ENCODE peak calls at places on chromosomes 5 and 9, in seven cellular contexts. One of them, this sample, is unnamed.

GRCh38 chr5:56569576-56569975 is 245.8 kb upstream of the MAP3K1 start:
- DNase-seq in heart right ventricle: no peak
- DNase-seq in OCI-LY7: no peak
- DNase-seq in endodermal cell: no peak
- DNase-seq in prostate gland: no peak
- DNase-seq in A549: no peak
- DNase-seq in kidney epithelial cell: no peak
- DNase-seq in this sample: peak

GRCh38 chr5:169302046-169302445 is 1.1 kb upstream of the SLIT3 start:
- DNase-seq in heart right ventricle: no peak
- DNase-seq in OCI-LY7: no peak
- DNase-seq in endodermal cell: no peak
- DNase-seq in prostate gland: no peak
- DNase-seq in A549: peak
- DNase-seq in kidney epithelial cell: no peak
- DNase-seq in this sample: no peak

GRCh38 chr5:153275697-153276096 is 214.8 kb upstream of the GRIA1 start:
- DNase-seq in heart right ventricle: no peak
- DNase-seq in OCI-LY7: no peak
- DNase-seq in endodermal cell: no peak
- DNase-seq in prostate gland: no peak
- DNase-seq in A549: no peak
- DNase-seq in kidney epithelial cell: no peak
- DNase-seq in this sample: no peak

GRCh38 chr9:131019387-131020239 is 10.6 kb downstream of the LAMC3 start:
- DNase-seq in heart right ventricle: no peak
- DNase-seq in OCI-LY7: no peak
- DNase-seq in endodermal cell: no peak
- DNase-seq in prostate gland: peak
- DNase-seq in A549: no peak
- DNase-seq in kidney epithelial cell: no peak
- DNase-seq in this sample: peak

GRCh38 chr9:88694625-88695024 is 159.6 kb downstream of the NXNL2 start:
- DNase-seq in heart right ventricle: no peak
- DNase-seq in OCI-LY7: no peak
- DNase-seq in endodermal cell: no peak
- DNase-seq in prostate gland: no peak
- DNase-seq in A549: no peak
- DNase-seq in kidney epithelial cell: no peak
- DNase-seq in this sample: no peak

GRCh38 chr5:56369333-56369947 is 136.3 kb upstream of the ANKRD55 start:
- DNase-seq in heart right ventricle: no peak
- DNase-seq in OCI-LY7: no peak
- DNase-seq in endodermal cell: no peak
- DNase-seq in prostate gland: no peak
- DNase-seq in A549: no peak
- DNase-seq in kidney epithelial cell: no peak
- DNase-seq in this sample: no peak

GRCh38 chr9:125529589-125530515 is 177.2 kb downstream of the MAPKAP1 start:
- DNase-seq in heart right ventricle: no peak
- DNase-seq in OCI-LY7: peak
- DNase-seq in endodermal cell: no peak
- DNase-seq in prostate gland: no peak
- DNase-seq in A549: no peak
- DNase-seq in kidney epithelial cell: no peak
- DNase-seq in this sample: no peak

GRCh38 chr9:5500441-5501235 is 9.7 kb upstream of the PDCD1LG2 start:
- DNase-seq in heart right ventricle: peak
- DNase-seq in OCI-LY7: no peak
- DNase-seq in endodermal cell: no peak
- DNase-seq in prostate gland: no peak
- DNase-seq in A549: no peak
- DNase-seq in kidney epithelial cell: no peak
- DNase-seq in this sample: peak

GRCh38 chr9:124808246-124808956 is 31.5 kb downstream of the OLFML2A start:
- DNase-seq in heart right ventricle: no peak
- DNase-seq in OCI-LY7: no peak
- DNase-seq in endodermal cell: peak
- DNase-seq in prostate gland: no peak
- DNase-seq in A549: no peak
- DNase-seq in kidney epithelial cell: no peak
- DNase-seq in this sample: no peak

GRCh38 chr5:2722901-2723300 is 28.6 kb downstream of the IRX2 start:
- DNase-seq in heart right ventricle: no peak
- DNase-seq in OCI-LY7: no peak
- DNase-seq in endodermal cell: peak
- DNase-seq in prostate gland: no peak
- DNase-seq in A549: no peak
- DNase-seq in kidney epithelial cell: no peak
- DNase-seq in this sample: no peak

GRCh38 chr9:22446589-22446949 is at the start of gene DMRTA1:
- DNase-seq in heart right ventricle: peak
- DNase-seq in OCI-LY7: no peak
- DNase-seq in endodermal cell: peak
- DNase-seq in prostate gland: peak
- DNase-seq in A549: peak
- DNase-seq in kidney epithelial cell: no peak
- DNase-seq in this sample: peak

GRCh38 chr9:96567203-96567700 is 52.4 kb downstream of the CDC14B start:
- DNase-seq in heart right ventricle: no peak
- DNase-seq in OCI-LY7: peak
- DNase-seq in endodermal cell: no peak
- DNase-seq in prostate gland: no peak
- DNase-seq in A549: no peak
- DNase-seq in kidney epithelial cell: no peak
- DNase-seq in this sample: peak

GRCh38 chr9:36298566-36298965 is 40.3 kb upstream of the GNE start:
- DNase-seq in heart right ventricle: no peak
- DNase-seq in OCI-LY7: no peak
- DNase-seq in endodermal cell: no peak
- DNase-seq in prostate gland: no peak
- DNase-seq in A549: no peak
- DNase-seq in kidney epithelial cell: peak
- DNase-seq in this sample: no peak

GRCh38 chr9:130189840-130190239 is 17.6 kb downstream of the NCS1 start:
- DNase-seq in heart right ventricle: no peak
- DNase-seq in OCI-LY7: no peak
- DNase-seq in endodermal cell: no peak
- DNase-seq in prostate gland: no peak
- DNase-seq in A549: no peak
- DNase-seq in kidney epithelial cell: no peak
- DNase-seq in this sample: no peak

GRCh38 chr5:132447196-132447595 is 43.4 kb downstream of the IRF1 start:
- DNase-seq in heart right ventricle: no peak
- DNase-seq in OCI-LY7: no peak
- DNase-seq in endodermal cell: no peak
- DNase-seq in prostate gland: no peak
- DNase-seq in A549: no peak
- DNase-seq in kidney epithelial cell: no peak
- DNase-seq in this sample: no peak

GRCh38 chr5:43993634-43994395 is 390.8 kb downstream of the NNT start:
- DNase-seq in heart right ventricle: no peak
- DNase-seq in OCI-LY7: no peak
- DNase-seq in endodermal cell: no peak
- DNase-seq in prostate gland: no peak
- DNase-seq in A549: no peak
- DNase-seq in kidney epithelial cell: no peak
- DNase-seq in this sample: no peak

GRCh38 chr5:131983244-131983771 is 28.1 kb downstream of the ACSL6 start:
- DNase-seq in heart right ventricle: no peak
- DNase-seq in OCI-LY7: no peak
- DNase-seq in endodermal cell: no peak
- DNase-seq in prostate gland: no peak
- DNase-seq in A549: no peak
- DNase-seq in kidney epithelial cell: no peak
- DNase-seq in this sample: no peak

GRCh38 chr5:17105744-17106450 is 111.5 kb upstream of the BASP1 start:
- DNase-seq in heart right ventricle: no peak
- DNase-seq in OCI-LY7: no peak
- DNase-seq in endodermal cell: no peak
- DNase-seq in prostate gland: no peak
- DNase-seq in A549: no peak
- DNase-seq in kidney epithelial cell: no peak
- DNase-seq in this sample: no peak

GRCh38 chr9:6833518-6834192 is 75.9 kb downstream of the KDM4C start:
- DNase-seq in heart right ventricle: no peak
- DNase-seq in OCI-LY7: no peak
- DNase-seq in endodermal cell: no peak
- DNase-seq in prostate gland: no peak
- DNase-seq in A549: peak
- DNase-seq in kidney epithelial cell: no peak
- DNase-seq in this sample: no peak

GRCh38 chr5:171450423-171451246 is 31.2 kb downstream of the FGF18 start:
- DNase-seq in heart right ventricle: peak
- DNase-seq in OCI-LY7: no peak
- DNase-seq in endodermal cell: peak
- DNase-seq in prostate gland: no peak
- DNase-seq in A549: no peak
- DNase-seq in kidney epithelial cell: no peak
- DNase-seq in this sample: no peak

GRCh38 chr9:88706193-88707112 is 171.5 kb downstream of the NXNL2 start:
- DNase-seq in heart right ventricle: no peak
- DNase-seq in OCI-LY7: no peak
- DNase-seq in endodermal cell: no peak
- DNase-seq in prostate gland: no peak
- DNase-seq in A549: no peak
- DNase-seq in kidney epithelial cell: peak
- DNase-seq in this sample: no peak

GRCh38 chr5:58410441-58410840 is 49.4 kb downstream of the PLK2 start:
- DNase-seq in heart right ventricle: no peak
- DNase-seq in OCI-LY7: no peak
- DNase-seq in endodermal cell: no peak
- DNase-seq in prostate gland: no peak
- DNase-seq in A549: peak
- DNase-seq in kidney epithelial cell: peak
- DNase-seq in this sample: peak

GRCh38 chr5:41009228-41009627 is 61.9 kb downstream of the MROH2B start:
- DNase-seq in heart right ventricle: no peak
- DNase-seq in OCI-LY7: no peak
- DNase-seq in endodermal cell: no peak
- DNase-seq in prostate gland: no peak
- DNase-seq in A549: peak
- DNase-seq in kidney epithelial cell: no peak
- DNase-seq in this sample: peak

GRCh38 chr5:175690025-175690424 is 32.2 kb downstream of the HRH2 start:
- DNase-seq in heart right ventricle: no peak
- DNase-seq in OCI-LY7: no peak
- DNase-seq in endodermal cell: no peak
- DNase-seq in prostate gland: no peak
- DNase-seq in A549: no peak
- DNase-seq in kidney epithelial cell: no peak
- DNase-seq in this sample: no peak

GRCh38 chr5:174087783-174088182 is 42.3 kb downstream of the NSG2 start:
- DNase-seq in heart right ventricle: no peak
- DNase-seq in OCI-LY7: no peak
- DNase-seq in endodermal cell: no peak
- DNase-seq in prostate gland: no peak
- DNase-seq in A549: no peak
- DNase-seq in kidney epithelial cell: no peak
- DNase-seq in this sample: no peak

GRCh38 chr9:132802121-132802795 is 75.8 kb downstream of the AK8 start:
- DNase-seq in heart right ventricle: no peak
- DNase-seq in OCI-LY7: no peak
- DNase-seq in endodermal cell: peak
- DNase-seq in prostate gland: no peak
- DNase-seq in A549: no peak
- DNase-seq in kidney epithelial cell: no peak
- DNase-seq in this sample: peak

GRCh38 chr5:61623401-61624069 is 291.5 kb downstream of the ZSWIM6 start:
- DNase-seq in heart right ventricle: no peak
- DNase-seq in OCI-LY7: no peak
- DNase-seq in endodermal cell: peak
- DNase-seq in prostate gland: no peak
- DNase-seq in A549: peak
- DNase-seq in kidney epithelial cell: no peak
- DNase-seq in this sample: no peak

GRCh38 chr9:76868897-76869296 is 37.0 kb downstream of the PRUNE2 start:
- DNase-seq in heart right ventricle: no peak
- DNase-seq in OCI-LY7: no peak
- DNase-seq in endodermal cell: no peak
- DNase-seq in prostate gland: no peak
- DNase-seq in A549: no peak
- DNase-seq in kidney epithelial cell: no peak
- DNase-seq in this sample: peak
- H3K4me3 ChIP-seq in heart right ventricle: no peak
- H3K4me3 ChIP-seq in OCI-LY7: no peak
- H3K4me3 ChIP-seq in endodermal cell: no peak
- H3K4me3 ChIP-seq in prostate gland: peak
- H3K4me3 ChIP-seq in A549: no peak
- H3K4me3 ChIP-seq in kidney epithelial cell: no peak
- H3K4me3 ChIP-seq in this sample: no peak

GRCh38 chr5:485113-485942 is 38.9 kb downstream of the SLC9A3 start:
- DNase-seq in heart right ventricle: no peak
- DNase-seq in OCI-LY7: no peak
- DNase-seq in endodermal cell: no peak
- DNase-seq in prostate gland: no peak
- DNase-seq in A549: no peak
- DNase-seq in kidney epithelial cell: no peak
- DNase-seq in this sample: no peak
- TF ChIP-seq CTCF in heart right ventricle: no peak
- TF ChIP-seq CTCF in OCI-LY7: no peak
- TF ChIP-seq CTCF in endodermal cell: no peak
- TF ChIP-seq CTCF in prostate gland: no peak
- TF ChIP-seq CTCF in A549: no peak
- TF ChIP-seq CTCF in kidney epithelial cell: no peak
- TF ChIP-seq CTCF in this sample: no peak

DNA sequence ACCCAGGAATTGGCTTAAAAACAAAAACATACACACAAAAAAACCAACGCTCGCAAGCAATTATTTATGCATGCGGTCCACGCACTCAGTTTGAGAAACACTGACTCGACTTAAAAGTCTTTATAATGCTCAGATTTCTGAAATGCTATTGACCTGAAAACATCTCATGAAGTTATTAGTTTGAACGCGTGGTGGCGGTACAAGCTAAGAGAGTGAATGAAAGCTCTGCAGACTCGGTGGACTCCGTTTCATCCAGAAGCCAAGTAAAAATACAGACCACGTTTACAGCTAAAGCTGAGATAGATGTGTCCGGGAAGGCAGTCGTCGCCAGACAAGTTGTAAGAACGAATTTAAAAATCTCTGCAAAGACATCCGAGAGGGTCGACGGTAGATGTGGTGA is at the start of gene PCDHB6:
- DNase-seq in heart right ventricle: no peak
- DNase-seq in OCI-LY7: no peak
- DNase-seq in endodermal cell: peak
- DNase-seq in prostate gland: no peak
- DNase-seq in A549: peak
- DNase-seq in kidney epithelial cell: no peak
- DNase-seq in this sample: peak
- H3K4me3 ChIP-seq in heart right ventricle: peak
- H3K4me3 ChIP-seq in OCI-LY7: no peak
- H3K4me3 ChIP-seq in endodermal cell: no peak
- H3K4me3 ChIP-seq in prostate gland: no peak
- H3K4me3 ChIP-seq in A549: peak
- H3K4me3 ChIP-seq in kidney epithelial cell: no peak
- H3K4me3 ChIP-seq in this sample: peak

DNA sequence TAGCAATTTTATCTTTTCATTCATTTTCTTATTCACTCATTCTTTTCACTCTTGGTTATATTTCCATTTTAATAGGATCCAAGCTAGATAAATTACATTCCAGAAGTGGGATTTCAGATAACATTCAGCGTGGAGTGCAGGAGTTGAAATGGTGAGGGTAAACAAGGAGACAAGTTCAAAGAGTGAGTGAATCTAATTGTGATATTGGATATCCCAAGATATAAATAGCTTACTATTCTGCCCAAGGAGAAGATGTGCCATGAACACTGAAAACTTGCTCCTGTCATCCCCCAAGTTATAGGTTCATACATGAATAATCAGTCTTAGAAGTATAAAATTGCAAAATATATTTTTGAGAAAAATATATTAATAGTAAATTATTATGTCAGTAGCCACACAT is 459.3 kb downstream of the CETN3 start:
- DNase-seq in heart right ventricle: no peak
- DNase-seq in OCI-LY7: no peak
- DNase-seq in endodermal cell: no peak
- DNase-seq in prostate gland: no peak
- DNase-seq in A549: no peak
- DNase-seq in kidney epithelial cell: no peak
- DNase-seq in this sample: no peak
- TF ChIP-seq CTCF in heart right ventricle: no peak
- TF ChIP-seq CTCF in OCI-LY7: no peak
- TF ChIP-seq CTCF in endodermal cell: no peak
- TF ChIP-seq CTCF in prostate gland: no peak
- TF ChIP-seq CTCF in A549: no peak
- TF ChIP-seq CTCF in kidney epithelial cell: no peak
- TF ChIP-seq CTCF in this sample: no peak